ENCODE peak calls at places on chromosome 11, in nine cellular contexts. Z is uterus, E is lung, C is adrenal gland, V is cardiac muscle cell, Q is A673, K is transverse colon, D is GM12878, H is left lung. P is an unnamed sample.

GRCh38 chr11:66907751-66908173 is 50.4 kb downstream of the PC start:
- DNase-seq in V (no peak), H (no peak), D (no peak), Q (no peak), C (peak; percentile 14), E (no peak), Z (no peak), K (no peak), P (no peak)

GRCh38 chr11:12218909-12219308 is 108.5 kb downstream of the MICAL2 start:
- DNase-seq in E (no peak), H (no peak), Z (no peak), K (peak; percentile 48), V (no peak), C (no peak), Q (no peak), D (no peak), P (no peak)

GRCh38 chr11:85742348-85742747 is 56.4 kb upstream of the CCDC89 start:
- DNase-seq in V (no peak), K (no peak), C (no peak), H (no peak), Q (no peak), D (no peak), E (no peak), Z (no peak), P (no peak)

GRCh38 chr11:8259316-8259995 is 4.2 kb downstream of the LMO1 start:
- DNase-seq in K (no peak), H (no peak), Q (no peak), V (no peak), C (no peak), E (no peak), D (no peak), Z (peak; percentile 4), P (no peak)

GRCh38 chr11:6022954-6023353 is 7.6 kb downstream of the OR56A1 start:
- DNase-seq in V (peak; percentile 67), K (no peak), Z (no peak), C (no peak), E (no peak), D (peak; percentile 5), Q (peak; percentile 40), H (no peak), P (no peak)

GRCh38 chr11:12719221-12719620 is 45.0 kb downstream of the TEAD1 start:
- DNase-seq in C (no peak), H (no peak), D (no peak), Q (no peak), V (peak; percentile 46), Z (no peak), E (no peak), K (no peak), P (no peak)

GRCh38 chr11:9613830-9614762 is 40.6 kb downstream of the WEE1 start:
- DNase-seq in H (peak; percentile 92), D (peak; percentile 78), C (peak; percentile 84), V (peak; percentile 85), Q (peak; percentile 84), E (peak; percentile 89), Z (peak; percentile 79), K (peak; percentile 91), P (peak; percentile 84)

GRCh38 chr11:72576661-72577060 is 97.6 kb downstream of the PDE2A start:
- DNase-seq in Q (no peak), V (no peak), E (no peak), D (no peak), Z (no peak), C (no peak), H (no peak), K (peak; percentile 1), P (no peak)

GRCh38 chr11:46808804-46809431 is 37.2 kb downstream of the CKAP5 start:
- DNase-seq in K (no peak), Q (peak; percentile 87), C (no peak), V (peak; percentile 41), H (no peak), Z (no peak), E (no peak), D (no peak), P (no peak)

GRCh38 chr11:126059238-126059761 is 3.4 kb downstream of the CDON start:
- DNase-seq in Z (no peak), C (no peak), E (no peak), D (no peak), V (no peak), K (no peak), H (no peak), Q (no peak), P (no peak)

GRCh38 chr11:23555085-23555484 is 694.8 kb upstream of the CCDC179 start:
- DNase-seq in H (no peak), Q (no peak), C (no peak), Z (no peak), D (no peak), V (peak; percentile 9), K (no peak), E (no peak), P (no peak)

GRCh38 chr11:133619397-133619796 is 87.1 kb upstream of the OPCML start:
- DNase-seq in Q (no peak), D (no peak), Z (no peak), K (no peak), E (no peak), H (no peak), V (no peak), C (no peak), P (no peak)

GRCh38 chr11:93080146-93080759 is 110.8 kb downstream of the MTNR1B start:
- DNase-seq in K (no peak), D (no peak), E (no peak), Q (no peak), Z (no peak), H (no peak), V (no peak), C (no peak), P (no peak)

GRCh38 chr11:130070109-130070828 is 575 bp downstream of the APLP2 start:
- DNase-seq in E (peak; percentile 41), C (peak; percentile 52), Q (peak; percentile 49), D (no peak), V (peak; percentile 46), K (peak; percentile 52), Z (peak; percentile 26), H (peak; percentile 57), P (peak; percentile 40)

GRCh38 chr11:33536178-33536577 is 164.4 kb downstream of the C11orf91 start:
- DNase-seq in Z (no peak), D (no peak), Q (no peak), C (no peak), E (no peak), H (no peak), V (no peak), K (no peak), P (no peak)

GRCh38 chr11:121449123-121449522 is 3.0 kb upstream of the SORL1 start:
- DNase-seq in V (no peak), Q (no peak), K (no peak), Z (no peak), H (no peak), E (no peak), C (no peak), D (no peak), P (peak; percentile 55)
- H3K27me3 ChIP-seq in V (no peaks in the 10 kb centered on the region), Q (peaks cover 35% of the 10 kb centered on the region), K (no peaks in the 10 kb centered on the region), Z (no peaks in the 10 kb centered on the region), H (no peaks in the 10 kb centered on the region), E (no peaks in the 10 kb centered on the region), C (no peaks in the 10 kb centered on the region), D (no peaks in the 10 kb centered on the region), P (no peaks in the 10 kb centered on the region)

DNA sequence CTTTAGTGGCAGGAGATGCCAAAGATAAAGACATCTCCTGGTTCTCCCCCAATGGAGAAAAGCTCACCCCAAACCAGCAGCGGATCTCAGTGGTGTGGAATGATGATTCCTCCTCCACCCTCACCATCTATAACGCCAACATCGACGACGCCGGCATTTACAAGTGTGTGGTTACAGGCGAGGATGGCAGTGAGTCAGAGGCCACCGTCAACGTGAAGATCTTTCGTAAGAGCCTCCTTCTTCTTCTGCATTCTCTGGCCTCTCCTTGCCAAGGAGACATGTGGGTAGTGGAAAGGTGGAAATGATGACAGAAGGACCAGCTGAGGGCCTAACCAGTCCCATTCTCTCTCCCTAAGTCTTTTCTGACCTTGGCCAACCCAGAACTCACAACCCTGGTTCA is 110.1 kb upstream of the TTC12 start:
- DNase-seq in V (no peak), E (no peak), K (no peak), H (no peak), Z (no peak), C (no peak), D (no peak), Q (no peak), P (no peak)
- H3K4me1 ChIP-seq in V (no peaks in the 10 kb centered on the region), E (peaks cover 2% of the 10 kb centered on the region), K (no peaks in the 10 kb centered on the region), H (no peaks in the 10 kb centered on the region), Z (no peaks in the 10 kb centered on the region), C (no peaks in the 10 kb centered on the region), D (no peaks in the 10 kb centered on the region), Q (no peaks in the 10 kb centered on the region), P (no peaks in the 10 kb centered on the region)

GRCh38 chr11:29627541-29627940 is 389.3 kb downstream of the KCNA4 start:
- DNase-seq in K (no peak), H (no peak), V (no peak), Z (no peak), D (no peak), Q (no peak), C (no peak), E (no peak), P (no peak)

GRCh38 chr11:29634744-29635143 is 382.1 kb downstream of the KCNA4 start:
- DNase-seq in E (no peak), Q (no peak), H (no peak), D (no peak), V (no peak), K (no peak), C (no peak), Z (no peak), P (no peak)

GRCh38 chr11:29628584-29628983 is 388.2 kb downstream of the KCNA4 start:
- DNase-seq in D (no peak), V (no peak), Q (no peak), E (no peak), Z (no peak), C (no peak), K (no peak), H (no peak), P (no peak)

GRCh38 chr11:29634248-29634647 is 382.6 kb downstream of the KCNA4 start:
- DNase-seq in C (no peak), H (no peak), Z (no peak), K (no peak), D (no peak), V (peak; percentile 18), Q (no peak), E (no peak), P (no peak)

DNA sequence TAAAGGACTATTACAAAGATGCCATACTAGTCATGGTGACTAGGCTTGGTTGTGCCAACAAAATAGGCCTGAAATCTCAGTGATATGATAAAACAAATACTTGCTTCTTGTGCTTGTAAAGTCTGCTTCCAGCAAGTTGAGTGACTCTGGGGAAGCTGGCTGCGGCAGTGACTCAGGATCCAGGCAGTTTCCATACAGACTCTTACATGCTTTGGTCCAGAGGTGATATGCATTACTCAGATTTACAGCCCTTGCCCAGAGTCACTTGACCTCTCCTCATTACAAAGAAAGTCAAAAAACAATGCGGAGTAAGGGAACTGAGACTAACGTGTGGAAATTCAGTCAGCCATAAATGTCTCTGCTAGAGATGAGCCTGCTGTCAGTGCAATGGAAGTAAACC is 387.5 kb downstream of the KCNA4 start:
- DNase-seq in Z (no peak), H (no peak), D (no peak), C (no peak), Q (no peak), V (peak; percentile 4), E (no peak), K (no peak), P (no peak)
- H3K27ac ChIP-seq in Z (no peak overlapping the region), H (no peak overlapping the region), D (no peak overlapping the region), C (no peak overlapping the region), Q (no peak overlapping the region), V (no peak overlapping the region), E (no peak overlapping the region), K (no peak overlapping the region), P (no peak overlapping the region)

DNA sequence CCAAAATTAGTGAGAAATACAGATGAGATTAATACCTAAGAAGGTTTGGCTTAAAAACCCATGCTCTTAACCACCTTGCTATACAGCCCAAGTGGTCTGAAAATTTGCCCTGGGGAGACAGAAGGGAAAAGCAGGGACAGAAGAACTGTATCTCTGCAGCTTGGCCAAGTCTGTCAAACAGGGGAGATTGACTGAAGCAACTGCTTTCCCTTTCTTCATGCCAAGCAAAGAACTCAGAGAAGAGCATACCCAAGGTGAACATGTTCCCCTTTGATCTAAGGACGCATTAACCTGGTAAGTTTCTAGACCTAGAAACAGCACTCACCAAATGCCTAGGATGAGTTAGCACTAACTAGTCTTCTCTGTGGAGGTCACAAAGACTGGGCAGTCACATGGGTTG is 75.7 kb upstream of the GRAMD1B start:
- DNase-seq in Z (no peak), V (no peak), Q (no peak), H (no peak), D (no peak), K (no peak), C (no peak), E (no peak), P (no peak)
- H3K27me3 ChIP-seq in Z (peaks cover 4% of the 10 kb centered on the region), V (peaks cover 31% of the 10 kb centered on the region), Q (peaks cover 7% of the 10 kb centered on the region), H (peaks cover 21% of the 10 kb centered on the region), D (no peaks in the 10 kb centered on the region), K (peaks cover 44% of the 10 kb centered on the region), C (no peaks in the 10 kb centered on the region), E (peaks cover 3% of the 10 kb centered on the region), P (no peaks in the 10 kb centered on the region)

P was measured in naive thymus-derived CD4-positive, alpha-beta T cell.